ENCODE peak calls at places on chromosomes 13 and 19, in seven cellular contexts. One of them, this sample, is unnamed.

GRCh38 chr13:49927755-49928154 is 8.4 kb downstream of the SPRYD7 start:
- DNase-seq in brain microvascular endothelial cell: peak; percentile 57
- DNase-seq in left lung: no peak
- DNase-seq in breast epithelium: no peak
- DNase-seq in endothelial cell: no peak
- DNase-seq in PC-3: no peak
- DNase-seq in MM.1S: no peak
- DNase-seq in this sample: no peak

GRCh38 chr13:104318121-104318520 is 1251.9 kb upstream of the SLC10A2 start:
- DNase-seq in brain microvascular endothelial cell: peak; percentile 71
- DNase-seq in left lung: no peak
- DNase-seq in breast epithelium: no peak
- DNase-seq in endothelial cell: no peak
- DNase-seq in PC-3: peak; percentile 38
- DNase-seq in MM.1S: peak; percentile 11
- DNase-seq in this sample: no peak

GRCh38 chr19:19280561-19280960 is 7.5 kb upstream of the TM6SF2 start:
- DNase-seq in brain microvascular endothelial cell: no peak
- DNase-seq in left lung: no peak
- DNase-seq in breast epithelium: no peak
- DNase-seq in endothelial cell: no peak
- DNase-seq in PC-3: no peak
- DNase-seq in MM.1S: no peak
- DNase-seq in this sample: no peak

GRCh38 chr19:33713194-33713593 is 83.5 kb upstream of the KCTD15 start:
- DNase-seq in brain microvascular endothelial cell: no peak
- DNase-seq in left lung: no peak
- DNase-seq in breast epithelium: no peak
- DNase-seq in endothelial cell: no peak
- DNase-seq in PC-3: no peak
- DNase-seq in MM.1S: no peak
- DNase-seq in this sample: no peak

GRCh38 chr19:17865364-17866311 is 5.9 kb downstream of the RPL18A start:
- DNase-seq in brain microvascular endothelial cell: no peak
- DNase-seq in left lung: no peak
- DNase-seq in breast epithelium: no peak
- DNase-seq in endothelial cell: no peak
- DNase-seq in PC-3: peak; percentile 67
- DNase-seq in MM.1S: no peak
- DNase-seq in this sample: no peak

GRCh38 chr13:60273971-60274370 is 110.2 kb upstream of the DIAPH3 start:
- DNase-seq in brain microvascular endothelial cell: no peak
- DNase-seq in left lung: no peak
- DNase-seq in breast epithelium: no peak
- DNase-seq in endothelial cell: no peak
- DNase-seq in PC-3: no peak
- DNase-seq in MM.1S: no peak
- DNase-seq in this sample: no peak

GRCh38 chr13:109790951-109791605 is 4.7 kb upstream of the IRS2 start:
- DNase-seq in brain microvascular endothelial cell: peak; percentile 35
- DNase-seq in left lung: no peak
- DNase-seq in breast epithelium: no peak
- DNase-seq in endothelial cell: no peak
- DNase-seq in PC-3: peak; percentile 58
- DNase-seq in MM.1S: peak; percentile 75
- DNase-seq in this sample: no peak

GRCh38 chr13:53141336-53141735 is 112.7 kb downstream of the OLFM4 start:
- DNase-seq in brain microvascular endothelial cell: no peak
- DNase-seq in left lung: no peak
- DNase-seq in breast epithelium: no peak
- DNase-seq in endothelial cell: no peak
- DNase-seq in PC-3: no peak
- DNase-seq in MM.1S: no peak
- DNase-seq in this sample: no peak

GRCh38 chr13:106385669-106386068 is 149.8 kb downstream of the EFNB2 start:
- DNase-seq in brain microvascular endothelial cell: no peak
- DNase-seq in left lung: no peak
- DNase-seq in breast epithelium: no peak
- DNase-seq in endothelial cell: no peak
- DNase-seq in PC-3: no peak
- DNase-seq in MM.1S: no peak
- DNase-seq in this sample: no peak

GRCh38 chr13:79541426-79542049 is 60.6 kb downstream of the NDFIP2 start:
- DNase-seq in brain microvascular endothelial cell: peak; percentile 35
- DNase-seq in left lung: no peak
- DNase-seq in breast epithelium: no peak
- DNase-seq in endothelial cell: peak; percentile 28
- DNase-seq in PC-3: peak; percentile 82
- DNase-seq in MM.1S: peak; percentile 61
- DNase-seq in this sample: no peak

GRCh38 chr19:9431475-9431874 is 3.9 kb downstream of the ZNF266 start:
- DNase-seq in brain microvascular endothelial cell: peak; percentile 50
- DNase-seq in left lung: no peak
- DNase-seq in breast epithelium: no peak
- DNase-seq in endothelial cell: peak; percentile 18
- DNase-seq in PC-3: peak; percentile 54
- DNase-seq in MM.1S: no peak
- DNase-seq in this sample: no peak

GRCh38 chr13:80515296-80515695 is 174.4 kb upstream of the SPRY2 start:
- DNase-seq in brain microvascular endothelial cell: no peak
- DNase-seq in left lung: no peak
- DNase-seq in breast epithelium: no peak
- DNase-seq in endothelial cell: no peak
- DNase-seq in PC-3: no peak
- DNase-seq in MM.1S: no peak
- DNase-seq in this sample: no peak

GRCh38 chr19:48471836-48472235 is 2.7 kb downstream of the CYTH2 start:
- DNase-seq in brain microvascular endothelial cell: no peak
- DNase-seq in left lung: no peak
- DNase-seq in breast epithelium: no peak
- DNase-seq in endothelial cell: no peak
- DNase-seq in PC-3: no peak
- DNase-seq in MM.1S: no peak
- DNase-seq in this sample: no peak

GRCh38 chr13:37198629-37199028 is 93.2 kb upstream of the CSNK1A1L start:
- DNase-seq in brain microvascular endothelial cell: no peak
- DNase-seq in left lung: no peak
- DNase-seq in breast epithelium: no peak
- DNase-seq in endothelial cell: no peak
- DNase-seq in PC-3: no peak
- DNase-seq in MM.1S: no peak
- DNase-seq in this sample: no peak

GRCh38 chr19:4693078-4693350 is 22.9 kb upstream of the MYDGF start:
- DNase-seq in brain microvascular endothelial cell: no peak
- DNase-seq in left lung: no peak
- DNase-seq in breast epithelium: no peak
- DNase-seq in endothelial cell: no peak
- DNase-seq in PC-3: no peak
- DNase-seq in MM.1S: no peak
- DNase-seq in this sample: no peak
- TF ChIP-seq CTCF in brain microvascular endothelial cell: no peak
- TF ChIP-seq CTCF in left lung: no peak
- TF ChIP-seq CTCF in breast epithelium: no peak
- TF ChIP-seq CTCF in endothelial cell: no peak
- TF ChIP-seq CTCF in PC-3: no peak
- TF ChIP-seq CTCF in MM.1S: no peak
- TF ChIP-seq CTCF in this sample: no peak

GRCh38 chr13:111338841-111339240 is 18.4 kb downstream of the TEX29 start:
- DNase-seq in brain microvascular endothelial cell: no peak
- DNase-seq in left lung: no peak
- DNase-seq in breast epithelium: no peak
- DNase-seq in endothelial cell: no peak
- DNase-seq in PC-3: no peak
- DNase-seq in MM.1S: no peak
- DNase-seq in this sample: no peak

GRCh38 chr13:111336666-111337065 is 16.2 kb downstream of the TEX29 start:
- DNase-seq in brain microvascular endothelial cell: no peak
- DNase-seq in left lung: no peak
- DNase-seq in breast epithelium: no peak
- DNase-seq in endothelial cell: no peak
- DNase-seq in PC-3: no peak
- DNase-seq in MM.1S: no peak
- DNase-seq in this sample: no peak

GRCh38 chr13:111335263-111335662 is 14.8 kb downstream of the TEX29 start:
- DNase-seq in brain microvascular endothelial cell: no peak
- DNase-seq in left lung: no peak
- DNase-seq in breast epithelium: no peak
- DNase-seq in endothelial cell: no peak
- DNase-seq in PC-3: no peak
- DNase-seq in MM.1S: no peak
- DNase-seq in this sample: no peak

GRCh38 chr13:111337741-111338140 is 17.3 kb downstream of the TEX29 start:
- DNase-seq in brain microvascular endothelial cell: no peak
- DNase-seq in left lung: no peak
- DNase-seq in breast epithelium: no peak
- DNase-seq in endothelial cell: no peak
- DNase-seq in PC-3: no peak
- DNase-seq in MM.1S: no peak
- DNase-seq in this sample: no peak

GRCh38 chr13:111337206-111337605 is 16.8 kb downstream of the TEX29 start:
- DNase-seq in brain microvascular endothelial cell: peak; percentile 70
- DNase-seq in left lung: no peak
- DNase-seq in breast epithelium: no peak
- DNase-seq in endothelial cell: no peak
- DNase-seq in PC-3: peak; percentile 41
- DNase-seq in MM.1S: no peak
- DNase-seq in this sample: no peak
- TF ChIP-seq CTCF in brain microvascular endothelial cell: no peak
- TF ChIP-seq CTCF in left lung: no peak
- TF ChIP-seq CTCF in breast epithelium: no peak
- TF ChIP-seq CTCF in endothelial cell: no peak
- TF ChIP-seq CTCF in PC-3: no peak
- TF ChIP-seq CTCF in MM.1S: no peak
- TF ChIP-seq CTCF in this sample: no peak

GRCh38 chr19:54023191-54023590 is 31.8 kb downstream of the CACNG6 start:
- DNase-seq in brain microvascular endothelial cell: no peak
- DNase-seq in left lung: no peak
- DNase-seq in breast epithelium: no peak
- DNase-seq in endothelial cell: no peak
- DNase-seq in PC-3: no peak
- DNase-seq in MM.1S: no peak
- DNase-seq in this sample: no peak
- TF ChIP-seq CTCF in brain microvascular endothelial cell: no peak
- TF ChIP-seq CTCF in left lung: no peak
- TF ChIP-seq CTCF in breast epithelium: no peak
- TF ChIP-seq CTCF in endothelial cell: no peak
- TF ChIP-seq CTCF in PC-3: no peak
- TF ChIP-seq CTCF in MM.1S: no peak
- TF ChIP-seq CTCF in this sample: no peak

DNA sequence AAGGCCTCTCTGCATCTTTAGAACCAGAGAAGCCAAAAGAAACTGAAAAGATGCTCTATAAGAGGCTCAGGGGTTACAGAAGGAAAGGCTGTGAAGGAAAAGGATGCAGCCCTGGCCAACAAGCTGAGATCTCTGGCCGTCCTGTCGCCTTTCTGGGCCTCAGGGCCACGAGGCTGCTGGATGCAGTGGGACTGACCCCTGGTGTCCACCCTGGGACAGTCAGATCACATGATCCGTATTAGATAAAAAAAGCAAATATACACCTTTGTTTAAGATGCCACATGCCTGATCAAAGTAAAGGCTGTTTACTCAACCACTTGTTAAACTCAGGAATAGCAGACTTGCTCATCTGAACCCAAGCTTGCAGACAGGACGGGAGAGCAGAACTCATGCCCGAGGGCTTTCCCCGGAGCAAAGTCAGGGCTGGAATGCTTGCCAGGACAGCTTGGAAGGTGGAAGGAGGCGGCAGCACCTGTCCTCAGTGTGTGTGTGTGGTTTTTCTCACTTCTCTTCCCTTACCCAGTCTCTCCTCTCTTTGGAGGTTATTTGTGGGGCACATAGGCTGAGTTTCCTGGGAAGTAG is 206.5 kb upstream of the TSHZ3 start:
- DNase-seq in brain microvascular endothelial cell: no peak
- DNase-seq in left lung: no peak
- DNase-seq in breast epithelium: no peak
- DNase-seq in endothelial cell: peak; percentile 7
- DNase-seq in PC-3: no peak
- DNase-seq in MM.1S: no peak
- DNase-seq in this sample: no peak
- TF ChIP-seq CTCF in brain microvascular endothelial cell: no peak
- TF ChIP-seq CTCF in left lung: no peak
- TF ChIP-seq CTCF in breast epithelium: no peak
- TF ChIP-seq CTCF in endothelial cell: no peak
- TF ChIP-seq CTCF in PC-3: no peak
- TF ChIP-seq CTCF in MM.1S: no peak
- TF ChIP-seq CTCF in this sample: no peak

GRCh38 chr13:28376604-28377003 is 118.3 kb downstream of the FLT1 start:
- DNase-seq in brain microvascular endothelial cell: no peak
- DNase-seq in left lung: no peak
- DNase-seq in breast epithelium: no peak
- DNase-seq in endothelial cell: no peak
- DNase-seq in PC-3: no peak
- DNase-seq in MM.1S: no peak
- DNase-seq in this sample: no peak
- TF ChIP-seq CTCF in brain microvascular endothelial cell: no peak
- TF ChIP-seq CTCF in left lung: no peak
- TF ChIP-seq CTCF in breast epithelium: no peak
- TF ChIP-seq CTCF in endothelial cell: no peak
- TF ChIP-seq CTCF in PC-3: no peak
- TF ChIP-seq CTCF in MM.1S: no peak
- TF ChIP-seq CTCF in this sample: no peak

DNA sequence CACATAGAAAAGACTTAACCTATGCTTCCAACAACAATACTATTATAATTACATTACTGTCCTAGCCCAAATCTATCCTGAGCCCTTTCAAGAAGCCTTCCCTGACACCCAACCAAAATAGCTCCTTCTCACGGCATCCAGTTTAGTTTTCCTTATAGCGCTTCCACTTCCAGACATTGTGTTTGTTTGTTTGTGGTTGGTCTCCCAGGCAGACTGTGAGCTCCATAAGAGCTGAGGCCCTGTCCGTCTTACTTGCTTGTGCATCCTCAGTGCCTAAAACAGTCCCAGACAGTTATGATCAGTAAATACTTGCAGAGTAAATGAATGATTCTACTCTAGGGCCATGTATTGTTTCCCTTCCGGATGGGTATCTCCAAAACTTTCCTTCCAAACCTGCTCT is 68.1 kb upstream of the STARD13 start:
- DNase-seq in brain microvascular endothelial cell: no peak
- DNase-seq in left lung: no peak
- DNase-seq in breast epithelium: no peak
- DNase-seq in endothelial cell: no peak
- DNase-seq in PC-3: no peak
- DNase-seq in MM.1S: no peak
- DNase-seq in this sample: no peak
- TF ChIP-seq CTCF in brain microvascular endothelial cell: no peak
- TF ChIP-seq CTCF in left lung: no peak
- TF ChIP-seq CTCF in breast epithelium: no peak
- TF ChIP-seq CTCF in endothelial cell: no peak
- TF ChIP-seq CTCF in PC-3: no peak
- TF ChIP-seq CTCF in MM.1S: no peak
- TF ChIP-seq CTCF in this sample: no peak

GRCh38 chr19:36054119-36054732 is at the start of gene THAP8:
- DNase-seq in brain microvascular endothelial cell: peak; percentile 99
- DNase-seq in left lung: peak; percentile 100
- DNase-seq in breast epithelium: peak; percentile 100
- DNase-seq in endothelial cell: peak; percentile 97
- DNase-seq in PC-3: peak; percentile 95
- DNase-seq in MM.1S: peak; percentile 99
- DNase-seq in this sample: peak; percentile 99
- TF ChIP-seq CTCF in brain microvascular endothelial cell: peak; percentile 67
- TF ChIP-seq CTCF in left lung: peak; percentile 31
- TF ChIP-seq CTCF in breast epithelium: peak; percentile 16
- TF ChIP-seq CTCF in endothelial cell: no peak
- TF ChIP-seq CTCF in PC-3: peak; percentile 39
- TF ChIP-seq CTCF in MM.1S: peak; percentile 44
- TF ChIP-seq CTCF in this sample: no peak

This sample was measured in omental fat pad.